ENCODE peak calls at places on chromosomes 6 and 20, in ten cellular contexts. L is mucosa of gallbladder; N is colonic mucosa; U is HS-5; G is activated T-helper 1 cell treated with anti-CD3 and anti-CD28 coated beads, Interleukin-12 subunit alpha, Interleukin-12 subunit beta, Interleukin-2, Interleukin-4 antibody, amounts not matched to agents 30 ng/mL and 10 ng/mL and 1 ng/mL, durations not matched to agents 14 hours and 24 hours and 36 hours; B is naive thymus-derived CD4-positive, alpha-beta T cell; T is stimulated activated CD4-positive, alpha-beta T cell treated with anti-CD3 and anti-CD28 coated beads, Interleukin-12 subunit alpha, Interleukin-12 subunit beta, amount 100 ng/mL, for 4 hours; O is NCI-H2029; D is T-helper 1 cell; E is lower lobe of right lung. H is an unnamed sample.
A peak's percentile ranks its signal among the peaks of the same experiment; 100 is the strongest.

GRCh38 chr6:112443666-112444065 is 96.5 kb downstream of the RFPL4B start:
- DNase-seq in N (peak; percentile 20), T (no peak), B (no peak), O (no peak), D (no peak), E (no peak), L (peak; percentile 17), G (no peak), U (no peak), H (peak; percentile 91)

GRCh38 chr20:58201616-58202015 is 26.8 kb downstream of the ANKRD60 start:
- DNase-seq in G (no peak), U (no peak), B (no peak), O (no peak), L (no peak), N (no peak), E (no peak), D (no peak), T (no peak), H (no peak)

GRCh38 chr6:144064402-144064830 is 31.0 kb downstream of the SF3B5 start:
- DNase-seq in L (peak; percentile 18), O (no peak), T (peak; percentile 64), D (peak; percentile 25), E (peak; percentile 76), B (peak; percentile 44), G (peak; percentile 48), N (peak; percentile 58), U (no peak), H (no peak)

GRCh38 chr6:138397128-138397814 is 6.8 kb upstream of the HEBP2 start:
- DNase-seq in N (no peak), D (no peak), U (no peak), T (no peak), O (no peak), L (no peak), G (no peak), E (no peak), B (no peak), H (peak; percentile 57)

GRCh38 chr20:60102665-60103210 is 144.5 kb downstream of the CDH26 start:
- DNase-seq in B (no peak), N (peak; percentile 32), E (no peak), G (no peak), U (no peak), O (no peak), T (no peak), L (no peak), D (no peak), H (no peak)

GRCh38 chr6:166526937-166527336 is 59.5 kb downstream of the RAMACL start:
- DNase-seq in E (no peak), T (no peak), O (no peak), L (no peak), U (no peak), D (no peak), G (no peak), N (no peak), B (no peak), H (no peak)

GRCh38 chr20:48025061-48025515 is 239.8 kb upstream of the SULF2 start:
- DNase-seq in N (no peak), E (no peak), B (no peak), L (peak; percentile 34), T (no peak), U (peak; percentile 76), G (no peak), O (no peak), D (no peak), H (peak; percentile 92)

GRCh38 chr20:58408603-58409246 is 19.7 kb downstream of the VAPB start:
- DNase-seq in G (no peak), D (no peak), T (no peak), L (no peak), U (no peak), O (peak; percentile 84), E (no peak), B (peak; percentile 32), N (no peak), H (peak; percentile 48)

GRCh38 chr6:3965071-3965718 is 113.7 kb downstream of the FAM217A start:
- DNase-seq in L (no peak), O (no peak), G (no peak), D (no peak), N (no peak), E (no peak), T (no peak), U (no peak), B (no peak), H (no peak)

GRCh38 chr6:106444777-106445507 is 84.4 kb downstream of the CRYBG1 start:
- DNase-seq in U (peak; percentile 40), B (peak; percentile 70), O (peak; percentile 80), L (peak; percentile 38), D (peak; percentile 20), T (no peak), N (peak; percentile 54), G (peak; percentile 16), E (no peak), H (peak; percentile 65)